ENCODE peak calls at places on chromosomes 16 and 17, in seven cellular contexts. One of them, this sample, is unnamed.

GRCh38 chr16:89422527-89422904 is 67.8 kb downstream of the ANKRD11 start:
- DNase-seq in HepG2: no peak
- DNase-seq in A549: no peak
- DNase-seq in HCT116: no peak
- DNase-seq in SK-N-SH: no peak
- DNase-seq in GM23338: no peak
- DNase-seq in Panc1: peak
- DNase-seq in this sample: no peak

GRCh38 chr17:79201536-79202227 is 127.1 kb downstream of the ENGASE start:
- DNase-seq in HepG2: no peak
- DNase-seq in A549: peak
- DNase-seq in HCT116: no peak
- DNase-seq in SK-N-SH: no peak
- DNase-seq in GM23338: no peak
- DNase-seq in Panc1: no peak
- DNase-seq in this sample: no peak

GRCh38 chr16:85673529-85674417 is 15.0 kb downstream of the GINS2 start:
- DNase-seq in HepG2: no peak
- DNase-seq in A549: no peak
- DNase-seq in HCT116: no peak
- DNase-seq in SK-N-SH: peak
- DNase-seq in GM23338: no peak
- DNase-seq in Panc1: no peak
- DNase-seq in this sample: no peak

GRCh38 chr17:61849674-61850073 is 13.7 kb downstream of the BRIP1 start:
- DNase-seq in HepG2: no peak
- DNase-seq in A549: no peak
- DNase-seq in HCT116: no peak
- DNase-seq in SK-N-SH: no peak
- DNase-seq in GM23338: no peak
- DNase-seq in Panc1: no peak
- DNase-seq in this sample: no peak

GRCh38 chr16:57530104-57530522 is 6.3 kb downstream of the CCDC102A start:
- DNase-seq in HepG2: peak
- DNase-seq in A549: no peak
- DNase-seq in HCT116: no peak
- DNase-seq in SK-N-SH: peak
- DNase-seq in GM23338: no peak
- DNase-seq in Panc1: no peak
- DNase-seq in this sample: no peak

GRCh38 chr17:44220211-44221071 is 966 bp upstream of the UBTF start:
- DNase-seq in HepG2: no peak
- DNase-seq in A549: peak
- DNase-seq in HCT116: no peak
- DNase-seq in SK-N-SH: peak
- DNase-seq in GM23338: peak
- DNase-seq in Panc1: no peak
- DNase-seq in this sample: no peak

GRCh38 chr16:8861563-8862308 is 7.1 kb downstream of the CARHSP1 start:
- DNase-seq in HepG2: peak
- DNase-seq in A549: no peak
- DNase-seq in HCT116: no peak
- DNase-seq in SK-N-SH: no peak
- DNase-seq in GM23338: no peak
- DNase-seq in Panc1: no peak
- DNase-seq in this sample: no peak

GRCh38 chr17:74569392-74570003 is 2.2 kb upstream of the CD300H start:
- DNase-seq in HepG2: no peak
- DNase-seq in A549: peak
- DNase-seq in HCT116: peak
- DNase-seq in SK-N-SH: no peak
- DNase-seq in GM23338: peak
- DNase-seq in Panc1: peak
- DNase-seq in this sample: peak

GRCh38 chr17:17512866-17513265 is 16.7 kb upstream of the RASD1 start:
- DNase-seq in HepG2: no peak
- DNase-seq in A549: no peak
- DNase-seq in HCT116: no peak
- DNase-seq in SK-N-SH: no peak
- DNase-seq in GM23338: no peak
- DNase-seq in Panc1: no peak
- DNase-seq in this sample: no peak

GRCh38 chr17:14321980-14322776 is 21.3 kb downstream of the HS3ST3B1 start:
- DNase-seq in HepG2: no peak
- DNase-seq in A549: no peak
- DNase-seq in HCT116: no peak
- DNase-seq in SK-N-SH: no peak
- DNase-seq in GM23338: no peak
- DNase-seq in Panc1: no peak
- DNase-seq in this sample: no peak

GRCh38 chr16:87973721-87974120 is 22.5 kb downstream of the BANP start:
- DNase-seq in HepG2: no peak
- DNase-seq in A549: no peak
- DNase-seq in HCT116: no peak
- DNase-seq in SK-N-SH: no peak
- DNase-seq in GM23338: no peak
- DNase-seq in Panc1: no peak
- DNase-seq in this sample: no peak

GRCh38 chr16:67917140-67917851 is 14.4 kb downstream of the CTRL start:
- DNase-seq in HepG2: no peak
- DNase-seq in A549: no peak
- DNase-seq in HCT116: no peak
- DNase-seq in SK-N-SH: no peak
- DNase-seq in GM23338: no peak
- DNase-seq in Panc1: no peak
- DNase-seq in this sample: no peak

GRCh38 chr16:72889616-72890235 is 158.2 kb downstream of the ZFHX3 start:
- DNase-seq in HepG2: no peak
- DNase-seq in A549: no peak
- DNase-seq in HCT116: no peak
- DNase-seq in SK-N-SH: no peak
- DNase-seq in GM23338: no peak
- DNase-seq in Panc1: no peak
- DNase-seq in this sample: no peak

GRCh38 chr17:48483004-48483403 is 47.8 kb downstream of the HOXB1 start:
- DNase-seq in HepG2: no peak
- DNase-seq in A549: no peak
- DNase-seq in HCT116: peak
- DNase-seq in SK-N-SH: no peak
- DNase-seq in GM23338: no peak
- DNase-seq in Panc1: no peak
- DNase-seq in this sample: no peak

GRCh38 chr17:67194134-67194533 is 50.9 kb downstream of the HELZ start:
- DNase-seq in HepG2: peak
- DNase-seq in A549: peak
- DNase-seq in HCT116: no peak
- DNase-seq in SK-N-SH: no peak
- DNase-seq in GM23338: peak
- DNase-seq in Panc1: no peak
- DNase-seq in this sample: no peak

GRCh38 chr16:57167951-57168350 is 17.9 kb downstream of the PSME3IP1 start:
- DNase-seq in HepG2: peak
- DNase-seq in A549: peak
- DNase-seq in HCT116: peak
- DNase-seq in SK-N-SH: peak
- DNase-seq in GM23338: peak
- DNase-seq in Panc1: no peak
- DNase-seq in this sample: peak

GRCh38 chr17:47914296-47914948 is 18.4 kb downstream of the SP2 start:
- DNase-seq in HepG2: no peak
- DNase-seq in A549: no peak
- DNase-seq in HCT116: no peak
- DNase-seq in SK-N-SH: no peak
- DNase-seq in GM23338: no peak
- DNase-seq in Panc1: no peak
- DNase-seq in this sample: no peak

GRCh38 chr16:4500283-4500682 is 24.1 kb downstream of the HMOX2 start:
- DNase-seq in HepG2: peak
- DNase-seq in A549: peak
- DNase-seq in HCT116: peak
- DNase-seq in SK-N-SH: no peak
- DNase-seq in GM23338: no peak
- DNase-seq in Panc1: no peak
- DNase-seq in this sample: no peak

GRCh38 chr17:44820631-44821196 is 9.4 kb downstream of the GJC1 start:
- DNase-seq in HepG2: peak
- DNase-seq in A549: peak
- DNase-seq in HCT116: peak
- DNase-seq in SK-N-SH: no peak
- DNase-seq in GM23338: no peak
- DNase-seq in Panc1: peak
- DNase-seq in this sample: no peak

GRCh38 chr17:66493283-66494019 is 191.0 kb downstream of the PRKCA start:
- DNase-seq in HepG2: no peak
- DNase-seq in A549: peak
- DNase-seq in HCT116: no peak
- DNase-seq in SK-N-SH: no peak
- DNase-seq in GM23338: no peak
- DNase-seq in Panc1: no peak
- DNase-seq in this sample: peak

GRCh38 chr17:83062011-83062817 is 17.2 kb upstream of the METRNL start:
- DNase-seq in HepG2: no peak
- DNase-seq in A549: no peak
- DNase-seq in HCT116: no peak
- DNase-seq in SK-N-SH: peak
- DNase-seq in GM23338: no peak
- DNase-seq in Panc1: no peak
- DNase-seq in this sample: no peak

GRCh38 chr16:12126091-12126806 is 149.7 kb downstream of the SNX29 start:
- DNase-seq in HepG2: no peak
- DNase-seq in A549: no peak
- DNase-seq in HCT116: no peak
- DNase-seq in SK-N-SH: no peak
- DNase-seq in GM23338: no peak
- DNase-seq in Panc1: no peak
- DNase-seq in this sample: no peak

GRCh38 chr16:11851301-11852091 is at the start of gene RSL1D1:
- DNase-seq in HepG2: peak
- DNase-seq in A549: peak
- DNase-seq in HCT116: peak
- DNase-seq in SK-N-SH: peak
- DNase-seq in GM23338: peak
- DNase-seq in Panc1: peak
- DNase-seq in this sample: peak

GRCh38 chr16:23155445-23156049 is 6.3 kb upstream of the USP31 start:
- DNase-seq in HepG2: no peak
- DNase-seq in A549: peak
- DNase-seq in HCT116: peak
- DNase-seq in SK-N-SH: no peak
- DNase-seq in GM23338: peak
- DNase-seq in Panc1: no peak
- DNase-seq in this sample: peak

GRCh38 chr17:41619162-41619933 is 5.0 kb downstream of the KRT17 start:
- DNase-seq in HepG2: no peak
- DNase-seq in A549: no peak
- DNase-seq in HCT116: no peak
- DNase-seq in SK-N-SH: no peak
- DNase-seq in GM23338: no peak
- DNase-seq in Panc1: no peak
- DNase-seq in this sample: no peak
- TF ChIP-seq REST in HepG2: no peak
- TF ChIP-seq REST in A549: no peak
- TF ChIP-seq REST in HCT116: no peak
- TF ChIP-seq REST in SK-N-SH: no peak
- TF ChIP-seq REST in GM23338: no peak
- TF ChIP-seq REST in Panc1: no peak
- TF ChIP-seq REST in this sample: no peak

DNA sequence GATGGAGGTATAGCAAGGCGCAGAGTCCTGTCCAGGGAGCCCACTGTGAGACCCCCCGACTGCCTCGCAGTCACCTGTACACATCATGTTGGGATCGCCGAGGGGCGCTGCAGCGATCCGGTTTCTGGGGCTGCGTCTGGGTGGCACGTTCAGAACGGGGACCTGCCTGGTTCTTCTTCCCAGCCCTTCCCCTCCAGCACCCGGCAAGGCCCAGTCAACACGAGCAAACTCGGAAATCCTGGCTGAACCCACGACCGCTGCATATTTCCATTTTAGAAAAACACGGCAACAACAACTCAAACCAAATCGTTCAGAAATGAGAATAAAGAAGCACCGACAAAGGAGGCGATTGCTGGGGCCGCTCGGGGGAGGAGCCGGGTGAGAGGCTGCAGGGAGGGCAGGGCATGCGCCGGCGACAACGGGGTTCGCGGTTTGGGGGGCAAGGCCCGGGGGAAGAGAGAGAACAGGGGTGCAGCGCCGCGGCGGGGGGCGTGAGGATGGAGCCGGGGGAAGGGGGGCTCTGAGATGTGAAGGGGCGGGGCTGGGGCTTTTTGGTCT is 597 bp downstream of the HSDL1 start:
- DNase-seq in HepG2: no peak
- DNase-seq in A549: peak
- DNase-seq in HCT116: no peak
- DNase-seq in SK-N-SH: peak
- DNase-seq in GM23338: peak
- DNase-seq in Panc1: no peak
- DNase-seq in this sample: peak
- TF ChIP-seq CTCF in HepG2: peak
- TF ChIP-seq CTCF in A549: no peak
- TF ChIP-seq CTCF in HCT116: no peak
- TF ChIP-seq CTCF in SK-N-SH: peak
- TF ChIP-seq CTCF in GM23338: peak
- TF ChIP-seq CTCF in Panc1: no peak
- TF ChIP-seq CTCF in this sample: no peak

GRCh38 chr17:4525691-4526397 is 27.2 kb downstream of the SPNS2 start:
- DNase-seq in HepG2: no peak
- DNase-seq in A549: no peak
- DNase-seq in HCT116: no peak
- DNase-seq in SK-N-SH: no peak
- DNase-seq in GM23338: no peak
- DNase-seq in Panc1: no peak
- DNase-seq in this sample: no peak

GRCh38 chr17:4529533-4530152 is 25.5 kb downstream of the MYBBP1A start:
- DNase-seq in HepG2: no peak
- DNase-seq in A549: no peak
- DNase-seq in HCT116: no peak
- DNase-seq in SK-N-SH: no peak
- DNase-seq in GM23338: no peak
- DNase-seq in Panc1: no peak
- DNase-seq in this sample: no peak

GRCh38 chr17:4530799-4531730 is 24.1 kb downstream of the MYBBP1A start:
- DNase-seq in HepG2: no peak
- DNase-seq in A549: no peak
- DNase-seq in HCT116: no peak
- DNase-seq in SK-N-SH: no peak
- DNase-seq in GM23338: peak
- DNase-seq in Panc1: no peak
- DNase-seq in this sample: no peak

GRCh38 chr17:4523946-4524345 is 25.3 kb downstream of the SPNS2 start:
- DNase-seq in HepG2: no peak
- DNase-seq in A549: no peak
- DNase-seq in HCT116: no peak
- DNase-seq in SK-N-SH: no peak
- DNase-seq in GM23338: no peak
- DNase-seq in Panc1: no peak
- DNase-seq in this sample: no peak

GRCh38 chr17:4527552-4527951 is 27.6 kb downstream of the MYBBP1A start:
- DNase-seq in HepG2: no peak
- DNase-seq in A549: no peak
- DNase-seq in HCT116: no peak
- DNase-seq in SK-N-SH: no peak
- DNase-seq in GM23338: peak
- DNase-seq in Panc1: no peak
- DNase-seq in this sample: no peak
- H3K4me3 ChIP-seq in HepG2: no peak
- H3K4me3 ChIP-seq in A549: no peak
- H3K4me3 ChIP-seq in HCT116: no peak
- H3K4me3 ChIP-seq in SK-N-SH: no peak
- H3K4me3 ChIP-seq in GM23338: no peak
- H3K4me3 ChIP-seq in Panc1: no peak
- H3K4me3 ChIP-seq in this sample: no peak

GRCh38 chr17:57505841-57506240 is 239.3 kb downstream of the CCDC182 start:
- DNase-seq in HepG2: no peak
- DNase-seq in A549: no peak
- DNase-seq in HCT116: no peak
- DNase-seq in SK-N-SH: peak
- DNase-seq in GM23338: no peak
- DNase-seq in Panc1: no peak
- DNase-seq in this sample: no peak
- TF ChIP-seq REST in HepG2: no peak
- TF ChIP-seq REST in A549: no peak
- TF ChIP-seq REST in HCT116: no peak
- TF ChIP-seq REST in SK-N-SH: no peak
- TF ChIP-seq REST in GM23338: no peak
- TF ChIP-seq REST in Panc1: no peak
- TF ChIP-seq REST in this sample: no peak